ENCODE peak calls at places on chromosomes 12 and 14, in seven cellular contexts. N, E, O, A, L, H and Y are unnamed samples.

GRCh38 chr12:39037115-39037514 is 131.7 kb upstream of the CPNE8 start:
- DNase-seq in N (no peak), L (no peak), O (no peak), A (no peak), E (no peak), H (no peak), Y (no peak)

GRCh38 chr14:54805080-54805479 is 97.5 kb downstream of the GCH1 start:
- DNase-seq in H (no peak), O (no peak), L (no peak), N (no peak), E (no peak), A (no peak), Y (no peak)

GRCh38 chr12:39646963-39647362 is 27.4 kb upstream of the ABCD2 start:
- DNase-seq in A (no peak), E (no peak), L (no peak), O (no peak), N (no peak), H (no peak), Y (no peak)

GRCh38 chr12:26187429-26187828 is 7.9 kb upstream of the SSPN start:
- DNase-seq in L (no peak), A (no peak), N (peak), H (no peak), O (no peak), E (peak), Y (no peak)

GRCh38 chr14:39180553-39180952 is 5.5 kb downstream of the PNN start:
- DNase-seq in A (no peak), N (no peak), L (no peak), H (no peak), E (no peak), O (no peak), Y (no peak)

GRCh38 chr12:42790761-42791151 is 201.2 kb upstream of the PRICKLE1 start:
- DNase-seq in H (no peak), N (peak), A (peak), O (peak), E (no peak), L (no peak), Y (no peak)

GRCh38 chr12:1691123-1692007 is 495 bp downstream of the ADIPOR2 start:
- DNase-seq in H (peak), E (peak), O (no peak), N (peak), L (no peak), A (no peak), Y (peak)

GRCh38 chr14:55772521-55772920 is 192.5 kb downstream of the KTN1 start:
- DNase-seq in A (no peak), N (no peak), E (no peak), L (no peak), H (no peak), O (no peak), Y (no peak)

GRCh38 chr12:48824112-48824511 is 5.8 kb downstream of the CACNB3 start:
- DNase-seq in N (peak), A (no peak), E (no peak), L (no peak), H (no peak), O (no peak), Y (no peak)

GRCh38 chr12:101498252-101498651 is 23.1 kb downstream of the SPIC start:
- DNase-seq in E (no peak), L (no peak), H (no peak), A (no peak), N (no peak), O (no peak), Y (no peak)

GRCh38 chr12:52078276-52078675 is 1.2 kb upstream of the SMIM41 start:
- DNase-seq in L (no peak), A (no peak), H (no peak), E (no peak), N (no peak), O (no peak), Y (no peak)

GRCh38 chr14:20048202-20048601 is 11.6 kb upstream of the OR4L1 start:
- DNase-seq in H (no peak), L (no peak), E (no peak), O (no peak), A (no peak), N (peak), Y (no peak)

GRCh38 chr14:71414631-71415403 is 507.6 kb downstream of the PCNX1 start:
- DNase-seq in H (no peak), E (no peak), L (no peak), N (no peak), A (peak), O (no peak), Y (no peak)

GRCh38 chr14:80428171-80428570 is 216.9 kb upstream of the DIO2 start:
- DNase-seq in A (no peak), E (no peak), H (no peak), N (no peak), O (no peak), L (no peak), Y (peak)

GRCh38 chr14:60515696-60516284 is 6.8 kb downstream of the SIX6 start:
- DNase-seq in N (no peak), E (no peak), H (peak), O (no peak), A (no peak), L (no peak), Y (no peak)

GRCh38 chr12:2154050-2154449 is 101.3 kb downstream of the CACNA1C start:
- DNase-seq in L (no peak), E (no peak), N (no peak), A (no peak), H (no peak), O (no peak), Y (no peak)

GRCh38 chr12:110141389-110141788 is 17.2 kb downstream of the IFT81 start:
- DNase-seq in A (no peak), N (no peak), L (no peak), H (no peak), E (no peak), O (no peak), Y (no peak)

GRCh38 chr12:110201995-110202394 is 77.8 kb downstream of the IFT81 start:
- DNase-seq in H (no peak), N (no peak), A (no peak), E (no peak), L (no peak), O (no peak), Y (no peak)

GRCh38 chr12:116160883-116161458 is 116.5 kb downstream of the MED13L start:
- DNase-seq in E (no peak), N (no peak), H (no peak), A (no peak), L (no peak), O (no peak), Y (no peak)

GRCh38 chr12:100927825-100928224 is 133.2 kb downstream of the ANO4 start:
- DNase-seq in H (no peak), A (no peak), O (peak), L (no peak), E (no peak), N (no peak), Y (no peak)

GRCh38 chr12:112947761-112948160 is 9.5 kb downstream of the OAS3 start:
- DNase-seq in E (no peak), H (no peak), O (no peak), N (no peak), L (no peak), A (no peak), Y (no peak)

DNA sequence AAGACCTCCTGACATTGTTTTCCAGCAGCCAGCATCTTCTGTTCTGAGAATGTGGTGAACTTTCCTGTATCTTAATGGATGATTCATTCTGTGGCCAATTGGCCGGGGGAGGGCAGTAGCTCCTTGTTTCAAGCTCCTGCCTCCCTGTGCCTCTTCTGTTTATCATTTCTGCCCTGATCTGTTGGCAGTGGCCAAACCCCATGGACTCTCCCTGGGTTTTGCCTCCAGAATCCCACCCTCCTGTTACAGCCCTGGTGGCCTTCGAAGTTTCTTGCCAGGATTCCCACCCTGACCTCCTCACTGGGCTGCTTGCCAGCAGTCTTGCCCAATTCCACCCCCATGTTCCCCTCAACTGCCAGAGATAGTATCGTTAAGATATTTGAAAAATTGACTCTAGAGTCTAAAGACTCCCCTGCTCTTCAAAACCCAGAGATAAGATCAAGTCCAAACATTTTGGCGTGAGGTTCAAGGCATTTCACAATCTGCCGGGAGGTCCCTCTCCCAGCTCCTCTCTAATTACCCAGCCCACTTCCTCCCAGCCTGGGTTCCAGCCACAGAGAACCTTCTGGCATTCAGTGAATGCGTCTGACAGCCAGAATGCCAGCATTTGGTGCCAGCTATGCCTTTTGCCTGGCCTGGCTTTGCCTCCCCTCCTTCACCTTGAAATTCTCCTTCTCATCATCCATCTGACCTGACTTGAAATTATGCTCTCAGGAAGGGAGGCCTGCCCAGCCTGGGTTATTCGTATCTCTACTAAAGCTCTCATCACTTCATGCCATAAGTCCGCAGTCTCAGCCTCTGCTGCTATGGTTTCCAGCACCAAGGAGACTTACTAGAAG is 37.7 kb upstream of the TXNRD1 start:
- DNase-seq in O (peak), A (peak), N (peak), H (peak), L (no peak), E (peak), Y (no peak)
- TF ChIP-seq JUND in O (peak), A (peak), N (peak), H (no peak), L (no peak), E (no peak), Y (peak)

GRCh38 chr14:31951638-31951964 is 125.5 kb upstream of the ARHGAP5 start:
- DNase-seq in A (no peak), H (no peak), E (no peak), N (no peak), O (no peak), L (no peak), Y (no peak)

GRCh38 chr14:31952573-31952972 is 124.5 kb upstream of the ARHGAP5 start:
- DNase-seq in A (no peak), E (no peak), L (no peak), O (no peak), H (no peak), N (no peak), Y (no peak)

GRCh38 chr14:31950331-31950730 is 126.8 kb upstream of the ARHGAP5 start:
- DNase-seq in H (no peak), E (no peak), L (no peak), A (no peak), O (no peak), N (no peak), Y (no peak)

GRCh38 chr14:31949709-31950108 is 127.4 kb upstream of the ARHGAP5 start:
- DNase-seq in E (no peak), O (no peak), H (no peak), A (no peak), N (no peak), L (no peak), Y (no peak)

DNA sequence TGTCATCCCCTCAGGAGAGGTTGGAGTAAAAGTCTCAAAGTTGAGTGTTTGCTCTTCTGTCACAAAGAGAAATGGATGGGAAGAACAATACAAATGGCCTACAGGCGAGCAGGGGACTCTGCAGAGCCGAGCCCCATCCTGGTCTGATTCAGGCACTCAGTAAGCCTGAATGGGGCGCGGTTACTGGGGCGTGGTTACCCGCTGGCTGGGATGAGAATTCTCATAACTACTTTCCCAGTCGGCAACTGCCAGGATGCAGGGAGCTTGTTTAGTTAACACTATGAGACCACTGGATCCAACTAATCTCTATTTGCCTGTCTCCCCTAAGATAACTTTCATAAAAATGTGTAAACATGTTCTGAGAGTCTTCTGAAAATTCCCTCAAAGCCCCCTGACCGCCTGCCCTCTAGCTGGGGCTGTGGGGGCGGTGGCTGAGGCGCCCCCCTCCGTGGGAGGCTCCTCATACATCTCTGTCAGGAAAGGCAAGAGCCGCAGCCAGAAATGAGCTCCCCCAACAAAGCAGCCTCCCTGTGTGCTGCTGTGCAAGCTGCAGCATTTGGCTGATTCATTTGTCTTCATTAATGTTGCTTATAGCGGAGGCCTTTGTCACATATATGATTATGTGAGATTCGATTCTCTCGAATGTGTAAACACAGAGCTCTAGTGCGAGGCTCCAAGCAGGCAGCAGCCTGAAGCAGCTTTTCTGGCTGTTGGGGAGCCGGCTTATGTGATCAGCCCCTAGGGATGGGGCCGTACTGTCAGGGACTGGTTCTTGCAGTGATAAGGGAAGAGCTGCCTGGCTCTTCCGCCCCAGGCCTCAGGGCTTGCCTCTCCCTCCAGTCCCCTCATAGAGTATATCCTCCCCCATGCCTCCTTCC is 126.1 kb upstream of the ARHGAP5 start:
- DNase-seq in H (peak), N (peak), L (no peak), A (peak), E (no peak), O (no peak), Y (no peak)
- TF ChIP-seq JUND in H (no peak), N (no peak), L (no peak), A (no peak), E (no peak), O (no peak), Y (no peak)

GRCh38 chr14:99480856-99481744 is at the start of the genes CCNK and SETD3:
- DNase-seq in L (peak), A (peak), H (peak), N (peak), O (peak), E (peak), Y (peak)

GRCh38 chr14:99479903-99480855 is 480 bp downstream of the SETD3 start:
- DNase-seq in H (no peak), L (no peak), N (peak), O (peak), E (peak), A (peak), Y (peak)

GRCh38 chr14:99479160-99479902 is 1.3 kb downstream of the SETD3 start:
- DNase-seq in N (no peak), L (no peak), H (no peak), O (no peak), A (no peak), E (no peak), Y (no peak)

GRCh38 chr14:99484106-99484505 is 2.9 kb downstream of the CCNK start:
- DNase-seq in O (no peak), L (no peak), E (no peak), A (no peak), H (no peak), N (no peak), Y (no peak)

DNA sequence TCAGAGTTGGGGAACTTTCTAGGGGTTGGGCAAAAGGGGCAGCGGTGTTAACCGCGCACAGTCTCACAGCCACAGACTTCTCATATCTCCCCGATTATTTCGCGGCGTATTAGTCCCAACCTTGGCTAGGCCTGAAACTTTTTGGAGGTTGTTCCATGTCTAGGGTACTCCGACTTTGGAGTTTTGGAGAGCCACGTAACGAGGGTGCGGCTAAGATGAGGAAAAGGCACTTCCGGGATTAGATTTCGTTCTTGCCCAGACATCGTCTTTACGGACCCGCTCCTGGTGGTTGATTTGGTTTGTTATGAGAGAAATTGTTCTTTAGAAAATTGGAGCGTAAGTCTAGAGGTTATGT is 513 bp downstream of the CCNK start:
- DNase-seq in L (no peak), A (no peak), H (no peak), O (no peak), N (peak), E (no peak), Y (peak)
- TF ChIP-seq JUND in L (no peak), A (no peak), H (no peak), O (no peak), N (no peak), E (no peak), Y (no peak)

DNA sequence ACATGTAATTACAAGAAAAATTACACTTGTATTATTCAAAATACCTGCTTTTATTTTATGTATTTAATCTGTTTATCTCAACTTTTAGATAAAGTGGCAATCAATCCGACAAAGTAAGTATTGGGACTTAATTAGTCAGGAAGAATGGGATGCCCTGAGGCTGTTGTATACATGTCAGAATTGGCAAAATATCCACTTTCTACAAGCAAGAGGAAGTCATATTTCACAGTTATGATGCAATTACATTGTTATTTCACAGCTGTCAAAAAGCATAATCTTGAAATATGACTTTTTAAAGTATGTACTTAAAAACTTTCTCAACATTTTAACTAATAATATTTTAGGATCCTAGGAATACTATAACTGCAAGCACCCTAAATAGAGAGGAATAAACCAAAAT is 357.1 kb upstream of the MGAT4C start:
- DNase-seq in L (no peak), E (no peak), H (no peak), A (no peak), N (no peak), O (no peak), Y (no peak)
- TF ChIP-seq JUND in L (no peak), E (no peak), H (no peak), A (no peak), N (no peak), O (no peak), Y (no peak)

DNA sequence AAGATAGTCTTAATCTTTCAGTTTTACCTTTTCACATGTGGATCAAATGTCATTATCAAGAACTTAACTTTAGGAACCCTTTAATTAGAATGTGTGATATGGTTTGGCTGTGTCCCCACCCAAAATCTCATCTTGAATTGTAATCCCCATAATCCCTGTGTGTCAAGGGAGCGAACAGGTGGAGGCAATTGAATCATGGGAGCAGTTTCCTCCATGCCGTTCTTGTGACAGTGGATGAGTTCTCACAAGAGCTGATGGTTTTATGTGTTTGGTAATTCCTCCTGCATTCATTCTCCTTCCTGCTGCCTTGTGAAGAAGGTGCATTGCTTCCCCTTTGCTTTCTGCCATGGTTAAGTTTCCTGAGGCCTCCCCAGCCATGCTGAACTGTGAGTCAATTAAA is 160.6 kb downstream of the MON2 start:
- DNase-seq in L (no peak), O (no peak), N (no peak), H (no peak), A (no peak), E (no peak), Y (no peak)
- TF ChIP-seq JUND in L (no peak), O (no peak), N (no peak), H (no peak), A (no peak), E (no peak), Y (no peak)